ENCODE peak calls at places on chromosomes 6 and 20, in six cellular contexts. One of them, this sample, is unnamed.

GRCh38 chr20:36061754-36062153 is 92.8 kb upstream of the EPB41L1 start:
- DNase-seq in AG09309: no peak
- DNase-seq in Caco-2: no peak
- DNase-seq in T-helper 2 cell: no peak
- DNase-seq in iris pigment epithelial cell: no peak
- DNase-seq in heart right ventricle: peak
- DNase-seq in this sample: no peak

GRCh38 chr6:9543649-9544048 is 871.2 kb downstream of the TFAP2A start:
- DNase-seq in heart right ventricle: no peak
- DNase-seq in T-helper 2 cell: no peak
- DNase-seq in AG09309: no peak
- DNase-seq in Caco-2: no peak
- DNase-seq in iris pigment epithelial cell: no peak
- DNase-seq in this sample: no peak

GRCh38 chr6:39430968-39431523 is 108.5 kb upstream of the KCNK16 start:
- DNase-seq in AG09309: no peak
- DNase-seq in Caco-2: peak
- DNase-seq in T-helper 2 cell: no peak
- DNase-seq in iris pigment epithelial cell: no peak
- DNase-seq in heart right ventricle: peak
- DNase-seq in this sample: no peak

GRCh38 chr6:41887355-41887754 is 7.8 kb downstream of the USP49 start:
- DNase-seq in T-helper 2 cell: no peak
- DNase-seq in heart right ventricle: no peak
- DNase-seq in iris pigment epithelial cell: no peak
- DNase-seq in AG09309: no peak
- DNase-seq in Caco-2: no peak
- DNase-seq in this sample: no peak

GRCh38 chr6:43509142-43509983 is 783 bp downstream of the LRRC73 start:
- DNase-seq in Caco-2: peak
- DNase-seq in iris pigment epithelial cell: no peak
- DNase-seq in heart right ventricle: no peak
- DNase-seq in AG09309: no peak
- DNase-seq in T-helper 2 cell: no peak
- DNase-seq in this sample: no peak

GRCh38 chr6:87154641-87155271 is 609 bp upstream of the ZNF292 start:
- DNase-seq in Caco-2: no peak
- DNase-seq in AG09309: peak
- DNase-seq in T-helper 2 cell: peak
- DNase-seq in iris pigment epithelial cell: peak
- DNase-seq in heart right ventricle: no peak
- DNase-seq in this sample: no peak

GRCh38 chr6:41733349-41733706 is 2.1 kb downstream of the TFEB start:
- DNase-seq in T-helper 2 cell: no peak
- DNase-seq in iris pigment epithelial cell: no peak
- DNase-seq in Caco-2: no peak
- DNase-seq in AG09309: no peak
- DNase-seq in heart right ventricle: no peak
- DNase-seq in this sample: no peak

GRCh38 chr20:18019068-18019467 is 38.6 kb downstream of the OVOL2 start:
- DNase-seq in iris pigment epithelial cell: peak
- DNase-seq in Caco-2: no peak
- DNase-seq in heart right ventricle: no peak
- DNase-seq in AG09309: no peak
- DNase-seq in T-helper 2 cell: no peak
- DNase-seq in this sample: no peak

GRCh38 chr20:46128310-46129151 is 10.4 kb downstream of the CD40 start:
- DNase-seq in heart right ventricle: peak
- DNase-seq in T-helper 2 cell: no peak
- DNase-seq in Caco-2: peak
- DNase-seq in iris pigment epithelial cell: peak
- DNase-seq in AG09309: no peak
- DNase-seq in this sample: no peak

GRCh38 chr6:33417127-33417902 is 592 bp downstream of the CUTA start:
- DNase-seq in T-helper 2 cell: no peak
- DNase-seq in AG09309: peak
- DNase-seq in iris pigment epithelial cell: peak
- DNase-seq in heart right ventricle: no peak
- DNase-seq in Caco-2: no peak
- DNase-seq in this sample: no peak